ENCODE peak calls at places on chromosomes 4 and X, in eight cellular contexts. One of them, this sample, is unnamed.

GRCh38 chrX:69293776-69294601 is 128.7 kb upstream of the PJA1 start:
- DNase-seq in GM10248: no peak
- DNase-seq in cardiac muscle cell: no peak
- DNase-seq in activated CD8-positive, alpha-beta memory T cell treated with anti-CD3 and anti-CD28 coated beads for 48 hours: no peak
- DNase-seq in iris pigment epithelial cell: no peak
- DNase-seq in activated CD4-positive, alpha-beta T cell treated with anti-CD3 and anti-CD28 coated beads, Interleukin-2, amount 50 U/mL, for 48 hours: no peak
- DNase-seq in activated CD8-positive, alpha-beta T cell treated with anti-CD3 and anti-CD28 coated beads, Interleukin-2, amount 10 ng/mL, durations not matched to agents 7 days and 5 days: no peak
- DNase-seq in cardiac fibroblast: no peak
- DNase-seq in this sample: no peak

GRCh38 chrX:103878466-103879151 is 46.6 kb upstream of the RAB9B start:
- DNase-seq in GM10248: no peak
- DNase-seq in iris pigment epithelial cell: peak
- DNase-seq in activated CD4-positive, alpha-beta T cell treated with anti-CD3 and anti-CD28 coated beads, Interleukin-2, amount 50 U/mL, for 48 hours: no peak
- DNase-seq in cardiac muscle cell: peak
- DNase-seq in activated CD8-positive, alpha-beta memory T cell treated with anti-CD3 and anti-CD28 coated beads for 48 hours: no peak
- DNase-seq in cardiac fibroblast: peak
- DNase-seq in activated CD8-positive, alpha-beta T cell treated with anti-CD3 and anti-CD28 coated beads, Interleukin-2, amount 10 ng/mL, durations not matched to agents 7 days and 5 days: no peak
- DNase-seq in this sample: peak

GRCh38 chrX:47723689-47724088 is 64.7 kb upstream of the UXT start:
- DNase-seq in activated CD8-positive, alpha-beta T cell treated with anti-CD3 and anti-CD28 coated beads, Interleukin-2, amount 10 ng/mL, durations not matched to agents 7 days and 5 days: peak
- DNase-seq in GM10248: peak
- DNase-seq in cardiac muscle cell: no peak
- DNase-seq in activated CD8-positive, alpha-beta memory T cell treated with anti-CD3 and anti-CD28 coated beads for 48 hours: no peak
- DNase-seq in iris pigment epithelial cell: no peak
- DNase-seq in cardiac fibroblast: no peak
- DNase-seq in activated CD4-positive, alpha-beta T cell treated with anti-CD3 and anti-CD28 coated beads, Interleukin-2, amount 50 U/mL, for 48 hours: peak
- DNase-seq in this sample: no peak

GRCh38 chr4:177175473-177175872 is 134.2 kb upstream of the NEIL3 start:
- DNase-seq in activated CD8-positive, alpha-beta T cell treated with anti-CD3 and anti-CD28 coated beads, Interleukin-2, amount 10 ng/mL, durations not matched to agents 7 days and 5 days: no peak
- DNase-seq in activated CD8-positive, alpha-beta memory T cell treated with anti-CD3 and anti-CD28 coated beads for 48 hours: no peak
- DNase-seq in activated CD4-positive, alpha-beta T cell treated with anti-CD3 and anti-CD28 coated beads, Interleukin-2, amount 50 U/mL, for 48 hours: no peak
- DNase-seq in cardiac fibroblast: no peak
- DNase-seq in cardiac muscle cell: no peak
- DNase-seq in GM10248: no peak
- DNase-seq in iris pigment epithelial cell: no peak
- DNase-seq in this sample: no peak

GRCh38 chr4:121873604-121874003 is 3.3 kb upstream of the BBS7 start:
- DNase-seq in cardiac muscle cell: no peak
- DNase-seq in activated CD8-positive, alpha-beta T cell treated with anti-CD3 and anti-CD28 coated beads, Interleukin-2, amount 10 ng/mL, durations not matched to agents 7 days and 5 days: no peak
- DNase-seq in GM10248: no peak
- DNase-seq in iris pigment epithelial cell: peak
- DNase-seq in activated CD4-positive, alpha-beta T cell treated with anti-CD3 and anti-CD28 coated beads, Interleukin-2, amount 50 U/mL, for 48 hours: no peak
- DNase-seq in activated CD8-positive, alpha-beta memory T cell treated with anti-CD3 and anti-CD28 coated beads for 48 hours: no peak
- DNase-seq in cardiac fibroblast: no peak
- DNase-seq in this sample: no peak

GRCh38 chr4:24274401-24275035 is 309.8 kb downstream of the DHX15 start:
- DNase-seq in activated CD8-positive, alpha-beta T cell treated with anti-CD3 and anti-CD28 coated beads, Interleukin-2, amount 10 ng/mL, durations not matched to agents 7 days and 5 days: no peak
- DNase-seq in iris pigment epithelial cell: no peak
- DNase-seq in cardiac fibroblast: peak
- DNase-seq in activated CD8-positive, alpha-beta memory T cell treated with anti-CD3 and anti-CD28 coated beads for 48 hours: no peak
- DNase-seq in activated CD4-positive, alpha-beta T cell treated with anti-CD3 and anti-CD28 coated beads, Interleukin-2, amount 50 U/mL, for 48 hours: no peak
- DNase-seq in cardiac muscle cell: peak
- DNase-seq in GM10248: no peak
- DNase-seq in this sample: no peak

GRCh38 chrX:43971966-43972961 is 926 bp downstream of the NDP start:
- DNase-seq in cardiac muscle cell: no peak
- DNase-seq in cardiac fibroblast: peak
- DNase-seq in activated CD8-positive, alpha-beta T cell treated with anti-CD3 and anti-CD28 coated beads, Interleukin-2, amount 10 ng/mL, durations not matched to agents 7 days and 5 days: no peak
- DNase-seq in activated CD4-positive, alpha-beta T cell treated with anti-CD3 and anti-CD28 coated beads, Interleukin-2, amount 50 U/mL, for 48 hours: no peak
- DNase-seq in activated CD8-positive, alpha-beta memory T cell treated with anti-CD3 and anti-CD28 coated beads for 48 hours: no peak
- DNase-seq in iris pigment epithelial cell: peak
- DNase-seq in GM10248: no peak
- DNase-seq in this sample: peak

GRCh38 chr4:184648220-184649025 is 824 bp downstream of the CASP3 start:
- DNase-seq in GM10248: peak
- DNase-seq in activated CD8-positive, alpha-beta memory T cell treated with anti-CD3 and anti-CD28 coated beads for 48 hours: peak
- DNase-seq in iris pigment epithelial cell: peak
- DNase-seq in cardiac muscle cell: peak
- DNase-seq in activated CD8-positive, alpha-beta T cell treated with anti-CD3 and anti-CD28 coated beads, Interleukin-2, amount 10 ng/mL, durations not matched to agents 7 days and 5 days: peak
- DNase-seq in activated CD4-positive, alpha-beta T cell treated with anti-CD3 and anti-CD28 coated beads, Interleukin-2, amount 50 U/mL, for 48 hours: peak
- DNase-seq in cardiac fibroblast: peak
- DNase-seq in this sample: peak

GRCh38 chrX:24877854-24878650 is 137.7 kb downstream of the ARX start:
- DNase-seq in iris pigment epithelial cell: peak
- DNase-seq in cardiac muscle cell: no peak
- DNase-seq in GM10248: no peak
- DNase-seq in cardiac fibroblast: no peak
- DNase-seq in activated CD8-positive, alpha-beta memory T cell treated with anti-CD3 and anti-CD28 coated beads for 48 hours: no peak
- DNase-seq in activated CD4-positive, alpha-beta T cell treated with anti-CD3 and anti-CD28 coated beads, Interleukin-2, amount 50 U/mL, for 48 hours: no peak
- DNase-seq in activated CD8-positive, alpha-beta T cell treated with anti-CD3 and anti-CD28 coated beads, Interleukin-2, amount 10 ng/mL, durations not matched to agents 7 days and 5 days: no peak
- DNase-seq in this sample: no peak

GRCh38 chr4:95754667-95755066 is 85.2 kb upstream of the PDHA2 start:
- DNase-seq in iris pigment epithelial cell: no peak
- DNase-seq in cardiac muscle cell: no peak
- DNase-seq in activated CD8-positive, alpha-beta T cell treated with anti-CD3 and anti-CD28 coated beads, Interleukin-2, amount 10 ng/mL, durations not matched to agents 7 days and 5 days: no peak
- DNase-seq in cardiac fibroblast: no peak
- DNase-seq in activated CD8-positive, alpha-beta memory T cell treated with anti-CD3 and anti-CD28 coated beads for 48 hours: no peak
- DNase-seq in GM10248: no peak
- DNase-seq in activated CD4-positive, alpha-beta T cell treated with anti-CD3 and anti-CD28 coated beads, Interleukin-2, amount 50 U/mL, for 48 hours: no peak
- DNase-seq in this sample: no peak

GRCh38 chr4:130393246-130394041 is 1297.5 kb downstream of the C4orf33 start:
- DNase-seq in activated CD4-positive, alpha-beta T cell treated with anti-CD3 and anti-CD28 coated beads, Interleukin-2, amount 50 U/mL, for 48 hours: no peak
- DNase-seq in iris pigment epithelial cell: peak
- DNase-seq in cardiac fibroblast: peak
- DNase-seq in GM10248: no peak
- DNase-seq in activated CD8-positive, alpha-beta T cell treated with anti-CD3 and anti-CD28 coated beads, Interleukin-2, amount 10 ng/mL, durations not matched to agents 7 days and 5 days: no peak
- DNase-seq in activated CD8-positive, alpha-beta memory T cell treated with anti-CD3 and anti-CD28 coated beads for 48 hours: no peak
- DNase-seq in cardiac muscle cell: peak
- DNase-seq in this sample: no peak

GRCh38 chr4:13700196-13701140 is 72.9 kb upstream of the BOD1L1 start:
- DNase-seq in activated CD4-positive, alpha-beta T cell treated with anti-CD3 and anti-CD28 coated beads, Interleukin-2, amount 50 U/mL, for 48 hours: no peak
- DNase-seq in iris pigment epithelial cell: peak
- DNase-seq in cardiac fibroblast: peak
- DNase-seq in activated CD8-positive, alpha-beta memory T cell treated with anti-CD3 and anti-CD28 coated beads for 48 hours: no peak
- DNase-seq in activated CD8-positive, alpha-beta T cell treated with anti-CD3 and anti-CD28 coated beads, Interleukin-2, amount 10 ng/mL, durations not matched to agents 7 days and 5 days: no peak
- DNase-seq in cardiac muscle cell: peak
- DNase-seq in GM10248: no peak
- DNase-seq in this sample: peak

GRCh38 chr4:140163029-140163810 is 9.2 kb upstream of the MAML3 start:
- DNase-seq in activated CD8-positive, alpha-beta memory T cell treated with anti-CD3 and anti-CD28 coated beads for 48 hours: no peak
- DNase-seq in GM10248: no peak
- DNase-seq in cardiac fibroblast: peak
- DNase-seq in activated CD4-positive, alpha-beta T cell treated with anti-CD3 and anti-CD28 coated beads, Interleukin-2, amount 50 U/mL, for 48 hours: no peak
- DNase-seq in iris pigment epithelial cell: peak
- DNase-seq in activated CD8-positive, alpha-beta T cell treated with anti-CD3 and anti-CD28 coated beads, Interleukin-2, amount 10 ng/mL, durations not matched to agents 7 days and 5 days: no peak
- DNase-seq in cardiac muscle cell: peak
- DNase-seq in this sample: peak

GRCh38 chr4:101074326-101074725 is 273.0 kb downstream of the PPP3CA start:
- DNase-seq in activated CD8-positive, alpha-beta memory T cell treated with anti-CD3 and anti-CD28 coated beads for 48 hours: no peak
- DNase-seq in activated CD8-positive, alpha-beta T cell treated with anti-CD3 and anti-CD28 coated beads, Interleukin-2, amount 10 ng/mL, durations not matched to agents 7 days and 5 days: no peak
- DNase-seq in iris pigment epithelial cell: no peak
- DNase-seq in activated CD4-positive, alpha-beta T cell treated with anti-CD3 and anti-CD28 coated beads, Interleukin-2, amount 50 U/mL, for 48 hours: no peak
- DNase-seq in cardiac muscle cell: no peak
- DNase-seq in GM10248: no peak
- DNase-seq in cardiac fibroblast: no peak
- DNase-seq in this sample: no peak

GRCh38 chr4:66575024-66575696 is 904.9 kb upstream of the EPHA5 start:
- DNase-seq in activated CD4-positive, alpha-beta T cell treated with anti-CD3 and anti-CD28 coated beads, Interleukin-2, amount 50 U/mL, for 48 hours: no peak
- DNase-seq in activated CD8-positive, alpha-beta T cell treated with anti-CD3 and anti-CD28 coated beads, Interleukin-2, amount 10 ng/mL, durations not matched to agents 7 days and 5 days: no peak
- DNase-seq in activated CD8-positive, alpha-beta memory T cell treated with anti-CD3 and anti-CD28 coated beads for 48 hours: no peak
- DNase-seq in GM10248: no peak
- DNase-seq in iris pigment epithelial cell: peak
- DNase-seq in cardiac muscle cell: peak
- DNase-seq in cardiac fibroblast: peak
- DNase-seq in this sample: no peak

GRCh38 chrX:115560978-115561604 is at the start of gene PLS3:
- DNase-seq in activated CD4-positive, alpha-beta T cell treated with anti-CD3 and anti-CD28 coated beads, Interleukin-2, amount 50 U/mL, for 48 hours: peak
- DNase-seq in cardiac muscle cell: peak
- DNase-seq in GM10248: peak
- DNase-seq in activated CD8-positive, alpha-beta T cell treated with anti-CD3 and anti-CD28 coated beads, Interleukin-2, amount 10 ng/mL, durations not matched to agents 7 days and 5 days: peak
- DNase-seq in activated CD8-positive, alpha-beta memory T cell treated with anti-CD3 and anti-CD28 coated beads for 48 hours: no peak
- DNase-seq in iris pigment epithelial cell: peak
- DNase-seq in cardiac fibroblast: peak
- DNase-seq in this sample: peak

GRCh38 chr4:184476660-184477059 is 2.3 kb upstream of the IRF2 start:
- DNase-seq in activated CD8-positive, alpha-beta T cell treated with anti-CD3 and anti-CD28 coated beads, Interleukin-2, amount 10 ng/mL, durations not matched to agents 7 days and 5 days: peak
- DNase-seq in GM10248: no peak
- DNase-seq in activated CD4-positive, alpha-beta T cell treated with anti-CD3 and anti-CD28 coated beads, Interleukin-2, amount 50 U/mL, for 48 hours: peak
- DNase-seq in cardiac fibroblast: no peak
- DNase-seq in activated CD8-positive, alpha-beta memory T cell treated with anti-CD3 and anti-CD28 coated beads for 48 hours: no peak
- DNase-seq in iris pigment epithelial cell: no peak
- DNase-seq in cardiac muscle cell: no peak
- DNase-seq in this sample: peak